ENCODE peak calls at places on chromosomes 13 and 19, in ten cellular contexts. F is SK-N-SH; I is suprapubic skin; S is endothelial cell; J is stimulated activated naive CD8-positive, alpha-beta T cell treated with anti-CD3 and anti-CD28 coated beads, Interleukin-15, amount 100 ng/mL, for 72 hours; U is tibial artery; O is foreskin melanocyte; C is body of pancreas; T is left lung; Y is NCI-H774. B is an unnamed sample.

GRCh38 chr19:16115309-16116039 is 3.8 kb downstream of the RAB8A start:
- DNase-seq in F (no peak), I (no peak), S (no peak), J (no peak), U (no peak), O (no peak), C (no peak), T (peak; percentile 42), Y (no peak), B (no peak)

GRCh38 chr19:17580470-17581000 is 25.1 kb downstream of the COLGALT1 start:
- DNase-seq in F (no peak), I (no peak), S (no peak), J (no peak), U (no peak), O (no peak), C (no peak), T (no peak), Y (no peak), B (no peak)

GRCh38 chr19:38686530-38686888 is 39.1 kb downstream of the ACTN4 start:
- DNase-seq in F (no peak), I (no peak), S (no peak), J (peak; percentile 49), U (no peak), O (no peak), C (no peak), T (no peak), Y (no peak), B (no peak)

GRCh38 chr13:100506154-100506553 is 82.4 kb downstream of the GGACT start:
- DNase-seq in F (no peak), I (no peak), S (no peak), J (peak; percentile 48), U (no peak), O (no peak), C (no peak), T (no peak), Y (no peak), B (no peak)

GRCh38 chr19:32530773-32531172 is 50.2 kb upstream of the PDCD5 start:
- DNase-seq in F (no peak), I (no peak), S (no peak), J (no peak), U (no peak), O (no peak), C (no peak), T (no peak), Y (no peak), B (no peak)

GRCh38 chr13:99978781-99979452 is 2.7 kb upstream of the ZIC2 start:
- DNase-seq in F (peak; percentile 49), I (peak; percentile 50), S (peak; percentile 35), J (no peak), U (no peak), O (no peak), C (no peak), T (peak; percentile 59), Y (no peak), B (no peak)

GRCh38 chr19:2867025-2867991 is at the start of gene ZNF556:
- DNase-seq in F (peak; percentile 99), I (no peak), S (no peak), J (no peak), U (no peak), O (no peak), C (no peak), T (no peak), Y (no peak), B (no peak)

GRCh38 chr13:114135731-114136171 is 3.3 kb upstream of the RASA3 start:
- DNase-seq in F (no peak), I (no peak), S (no peak), J (no peak), U (no peak), O (no peak), C (no peak), T (no peak), Y (no peak), B (no peak)

GRCh38 chr13:90834700-90835099 is 512.8 kb upstream of the MIR17HG start:
- DNase-seq in F (no peak), I (no peak), S (no peak), J (no peak), U (no peak), O (no peak), C (no peak), T (no peak), Y (no peak), B (no peak)

GRCh38 chr13:48801255-48801654 is 147.5 kb downstream of the CYSLTR2 start:
- DNase-seq in F (peak; percentile 28), I (no peak), S (no peak), J (no peak), U (no peak), O (no peak), C (no peak), T (no peak), Y (no peak), B (no peak)